ENCODE peak calls at places on chromosome 1, in nine cellular contexts. U, H, P, Y, J, C, M, I and F are unnamed samples.

GRCh38 chr1:155513300-155513926 is 49.2 kb downstream of the ASH1L start:
- DNase-seq in P (no peak), U (peak), H (no peak), M (peak), Y (no peak), J (no peak), I (no peak), C (peak), F (no peak)

GRCh38 chr1:79055856-79056255 is 49.3 kb upstream of the ADGRL4 start:
- DNase-seq in P (no peak), C (no peak), H (no peak), U (no peak), I (no peak), M (no peak), Y (no peak), J (no peak), F (no peak)

GRCh38 chr1:150561830-150562367 is 12.7 kb downstream of the ADAMTSL4 start:
- DNase-seq in H (peak), C (peak), Y (peak), U (peak), J (peak), M (peak), I (peak), P (peak), F (no peak)

GRCh38 chr1:174818951-174819350 is 180.8 kb upstream of the CACYBP start:
- DNase-seq in I (no peak), H (no peak), U (peak), M (no peak), P (no peak), Y (no peak), C (peak), J (no peak), F (no peak)

GRCh38 chr1:35558374-35559316 is 1.0 kb downstream of the NCDN start:
- DNase-seq in M (no peak), J (no peak), P (no peak), C (no peak), H (no peak), U (no peak), Y (no peak), I (no peak), F (no peak)

GRCh38 chr1:71655604-71656003 is 574.8 kb upstream of the ZRANB2 start:
- DNase-seq in Y (no peak), H (no peak), I (no peak), M (no peak), C (no peak), P (no peak), U (no peak), J (no peak), F (no peak)

GRCh38 chr1:11028018-11028417 is 15.6 kb downstream of the TARDBP start:
- DNase-seq in C (no peak), I (no peak), J (no peak), H (no peak), U (no peak), Y (no peak), M (no peak), P (no peak), F (no peak)

GRCh38 chr1:157994081-157994581 is 686 bp downstream of the KIRREL1 start:
- DNase-seq in I (no peak), J (no peak), Y (peak), U (peak), M (no peak), P (no peak), C (no peak), H (no peak), F (no peak)

GRCh38 chr1:161503394-161503748 is 1.9 kb upstream of the FCGR2A start:
- DNase-seq in Y (no peak), H (no peak), J (no peak), U (no peak), P (no peak), I (no peak), M (no peak), C (no peak), F (no peak)

GRCh38 chr1:184905601-184906322 is 68.5 kb downstream of the NIBAN1 start:
- DNase-seq in I (no peak), Y (no peak), C (no peak), P (no peak), M (peak), H (no peak), U (no peak), J (no peak), F (no peak)

GRCh38 chr1:54942976-54943375 is 37.5 kb upstream of the TMEM61 start:
- DNase-seq in P (no peak), H (no peak), M (no peak), C (no peak), U (no peak), J (no peak), Y (no peak), I (no peak), F (no peak)

GRCh38 chr1:67044631-67045270 is 9.2 kb downstream of the SLC35D1 start:
- DNase-seq in C (no peak), M (no peak), P (no peak), J (no peak), I (no peak), Y (no peak), U (no peak), H (no peak), F (no peak)

GRCh38 chr1:204834329-204834728 is 36.3 kb upstream of the NFASC start:
- DNase-seq in C (no peak), I (no peak), H (no peak), Y (no peak), U (no peak), J (no peak), M (no peak), P (no peak), F (no peak)

GRCh38 chr1:47416319-47417128 is 439 bp downstream of the FOXE3 start:
- DNase-seq in J (no peak), C (no peak), P (no peak), H (no peak), M (no peak), U (no peak), Y (no peak), I (no peak), F (no peak)
- TF ChIP-seq CTCF in J (no peak), C (no peak), P (no peak), H (no peak), M (no peak), U (no peak), Y (no peak), I (no peak), F (no peak)

DNA sequence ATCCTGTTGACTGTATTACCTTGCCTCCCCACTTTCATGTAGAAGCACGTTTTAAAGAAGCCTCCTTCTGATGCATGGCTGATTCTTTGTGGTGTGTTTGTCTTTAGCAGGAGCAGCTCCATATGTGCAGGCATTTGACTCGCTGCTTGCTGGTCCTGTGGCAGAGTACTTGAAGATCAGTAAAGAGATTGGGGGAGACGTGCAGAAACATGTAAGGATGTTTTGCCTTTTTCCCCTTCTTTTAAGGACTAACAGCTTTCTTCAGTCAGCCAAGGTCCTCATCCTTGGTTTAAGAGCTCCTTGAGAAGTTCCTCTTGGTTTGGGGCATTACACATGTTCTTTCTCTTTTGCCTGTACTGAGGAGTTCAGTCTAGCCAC is 19.4 kb downstream of the CAP1 start:
- DNase-seq in M (no peak), H (no peak), U (no peak), P (no peak), C (no peak), Y (no peak), I (no peak), J (no peak), F (no peak)
- TF ChIP-seq CTCF in M (no peak), H (no peak), U (no peak), P (no peak), C (no peak), Y (no peak), I (no peak), J (no peak), F (no peak)

GRCh38 chr1:83998599-83999315 is at the start of gene TTLL7:
- DNase-seq in I (no peak), P (peak), Y (peak), C (peak), M (no peak), H (peak), U (peak), J (no peak), F (no peak)

GRCh38 chr1:83996175-83996574 is 2.8 kb downstream of the TTLL7 start:
- DNase-seq in C (no peak), I (no peak), U (no peak), J (no peak), H (no peak), Y (no peak), P (no peak), M (no peak), F (no peak)

GRCh38 chr1:83999316-83999819 is 436 bp upstream of the TTLL7 start:
- DNase-seq in I (peak), P (peak), U (peak), H (no peak), M (peak), J (peak), C (peak), Y (peak), F (no peak)

GRCh38 chr1:83996621-83997020 is 2.3 kb downstream of the TTLL7 start:
- DNase-seq in M (peak), Y (no peak), U (no peak), H (no peak), C (peak), P (no peak), J (peak), I (peak), F (no peak)

DNA sequence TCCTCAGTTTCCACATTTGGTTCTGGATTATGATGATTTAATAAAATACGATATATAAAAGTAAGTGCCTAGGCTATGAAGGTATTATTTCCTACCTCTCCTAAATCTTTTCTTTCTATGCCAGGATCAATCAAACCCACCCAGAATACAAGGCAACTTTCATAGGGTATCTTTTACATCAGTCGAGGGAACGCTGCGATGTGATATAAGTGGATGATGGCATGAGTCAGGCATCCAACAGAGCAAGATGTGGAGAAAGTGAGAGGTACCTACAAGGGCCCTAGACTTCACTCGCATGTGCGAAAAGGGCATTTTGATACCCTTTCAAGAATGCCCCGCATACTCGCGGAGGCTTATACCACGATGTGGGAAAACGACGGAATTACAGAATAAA is 730 bp downstream of the TTLL7 start:
- DNase-seq in P (no peak), U (no peak), H (no peak), J (no peak), Y (no peak), M (peak), C (peak), I (no peak), F (no peak)
- TF ChIP-seq CTCF in P (no peak), U (no peak), H (no peak), J (no peak), Y (no peak), M (no peak), C (no peak), I (no peak), F (no peak)

DNA sequence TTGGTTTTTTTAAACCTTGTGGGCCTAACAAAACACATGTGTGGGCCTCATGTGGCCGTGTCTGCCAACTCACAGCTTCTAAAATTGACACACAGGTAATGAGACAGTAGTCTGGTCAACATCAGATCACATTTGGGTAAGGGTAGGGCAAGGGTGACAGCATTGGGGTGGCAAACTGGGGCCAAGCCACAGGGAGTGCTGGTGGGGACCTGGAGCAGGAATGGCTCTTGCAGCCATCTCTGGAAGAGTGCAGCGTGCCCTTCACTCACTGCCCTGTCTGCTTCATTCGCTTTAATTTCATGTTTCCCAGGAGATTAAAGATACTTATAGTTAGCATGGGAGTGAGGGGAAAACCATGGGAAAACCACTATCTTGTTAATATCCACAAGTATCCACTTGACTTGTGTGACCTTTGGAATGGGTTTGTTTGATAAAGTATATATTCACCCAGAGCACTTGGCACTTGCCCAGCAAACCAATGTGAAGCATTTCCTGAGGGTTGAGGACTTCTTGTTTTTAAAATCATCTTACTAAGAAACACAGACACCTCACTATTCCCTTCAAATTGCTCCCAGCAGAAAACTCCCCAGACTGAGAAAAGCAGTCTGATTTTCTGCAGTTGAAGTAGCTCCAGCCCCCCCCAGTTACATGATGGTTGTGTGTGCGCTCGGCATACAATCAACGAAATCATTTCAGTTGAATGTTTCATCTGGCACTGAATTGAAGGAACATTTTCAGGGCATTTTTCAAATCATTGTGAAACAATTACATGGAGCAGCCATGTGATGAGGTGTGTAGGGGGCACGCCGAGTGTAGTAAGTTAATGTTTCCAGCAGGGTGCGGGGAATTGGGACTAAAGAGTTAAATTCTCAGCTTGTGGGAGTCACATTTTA is 175.7 kb downstream of the VPS13D start:
- DNase-seq in I (no peak), P (no peak), Y (no peak), C (peak), J (no peak), H (peak), M (peak), U (no peak), F (peak)
- TF ChIP-seq CTCF in I (peak), P (no peak), Y (no peak), C (peak), J (peak), H (peak), M (peak), U (no peak), F (no peak)

GRCh38 chr1:116720406-116721071 is 33.7 kb upstream of the CD2 start:
- DNase-seq in H (no peak), P (no peak), U (no peak), J (no peak), M (no peak), Y (no peak), I (no peak), C (no peak), F (no peak)
- TF ChIP-seq CTCF in H (no peak), P (no peak), U (no peak), J (no peak), M (no peak), Y (no peak), I (no peak), C (no peak), F (no peak)

GRCh38 chr1:243438815-243439214 is 183.0 kb downstream of the SDCCAG8 start:
- DNase-seq in U (no peak), Y (no peak), M (peak), P (no peak), H (no peak), I (no peak), J (no peak), C (peak), F (no peak)
- TF ChIP-seq CTCF in U (no peak), Y (no peak), M (no peak), P (no peak), H (no peak), I (no peak), J (no peak), C (no peak), F (no peak)

GRCh38 chr1:87331319-87332269 is 2.9 kb downstream of the LMO4 start:
- DNase-seq in M (peak), J (no peak), U (peak), I (peak), H (peak), C (peak), Y (peak), P (peak), F (peak)
- TF ChIP-seq CTCF in M (peak), J (peak), U (no peak), I (peak), H (no peak), C (peak), Y (no peak), P (no peak), F (no peak)

GRCh38 chr1:33852711-33853110 is 11.2 kb upstream of the HMGB4 start:
- DNase-seq in M (peak), J (no peak), H (no peak), U (no peak), Y (no peak), P (no peak), C (no peak), I (no peak), F (no peak)
- TF ChIP-seq CTCF in M (no peak), J (no peak), H (no peak), U (no peak), Y (no peak), P (no peak), C (no peak), I (no peak), F (no peak)